ENCODE peak calls at places on chromosomes 13 and 19, in ten cellular contexts. One of them, this sample, is unnamed.

GRCh38 chr19:35718345-35719041 is 690 bp downstream of the KMT2B start:
- DNase-seq in Peyer's patch: peak; percentile 64
- DNase-seq in ovary: peak; percentile 49
- DNase-seq in tibial nerve: no peak
- DNase-seq in upper lobe of left lung: peak; percentile 35
- DNase-seq in sigmoid colon: no peak
- DNase-seq in H1: peak; percentile 62
- DNase-seq in endothelial cell of umbilical vein: peak; percentile 25
- DNase-seq in IMR-90: no peak
- DNase-seq in transverse colon: peak; percentile 49
- DNase-seq in this sample: no peak

GRCh38 chr13:19596960-19597361 is 35.6 kb upstream of the TPTE2 start:
- DNase-seq in Peyer's patch: no peak
- DNase-seq in ovary: no peak
- DNase-seq in tibial nerve: no peak
- DNase-seq in upper lobe of left lung: no peak
- DNase-seq in sigmoid colon: no peak
- DNase-seq in H1: no peak
- DNase-seq in endothelial cell of umbilical vein: no peak
- DNase-seq in IMR-90: peak; percentile 74
- DNase-seq in transverse colon: no peak
- DNase-seq in this sample: no peak

GRCh38 chr19:37845932-37846331 is 60.5 kb downstream of the WDR87 start:
- DNase-seq in Peyer's patch: no peak
- DNase-seq in ovary: no peak
- DNase-seq in tibial nerve: no peak
- DNase-seq in upper lobe of left lung: no peak
- DNase-seq in sigmoid colon: no peak
- DNase-seq in H1: no peak
- DNase-seq in endothelial cell of umbilical vein: no peak
- DNase-seq in IMR-90: peak; percentile 24
- DNase-seq in transverse colon: no peak
- DNase-seq in this sample: no peak

GRCh38 chr13:93736111-93736510 is 509.5 kb downstream of the GPC6 start:
- DNase-seq in Peyer's patch: no peak
- DNase-seq in ovary: no peak
- DNase-seq in tibial nerve: no peak
- DNase-seq in upper lobe of left lung: no peak
- DNase-seq in sigmoid colon: no peak
- DNase-seq in H1: no peak
- DNase-seq in endothelial cell of umbilical vein: no peak
- DNase-seq in IMR-90: peak; percentile 82
- DNase-seq in transverse colon: no peak
- DNase-seq in this sample: no peak

GRCh38 chr19:13115936-13116281 is 631 bp downstream of the TRMT1 start:
- DNase-seq in Peyer's patch: no peak
- DNase-seq in ovary: no peak
- DNase-seq in tibial nerve: no peak
- DNase-seq in upper lobe of left lung: no peak
- DNase-seq in sigmoid colon: no peak
- DNase-seq in H1: no peak
- DNase-seq in endothelial cell of umbilical vein: no peak
- DNase-seq in IMR-90: no peak
- DNase-seq in transverse colon: no peak
- DNase-seq in this sample: no peak

GRCh38 chr19:1469936-1470863 is 8.8 kb downstream of the C19orf25 start:
- DNase-seq in Peyer's patch: no peak
- DNase-seq in ovary: peak; percentile 55
- DNase-seq in tibial nerve: no peak
- DNase-seq in upper lobe of left lung: no peak
- DNase-seq in sigmoid colon: no peak
- DNase-seq in H1: peak; percentile 78
- DNase-seq in endothelial cell of umbilical vein: no peak
- DNase-seq in IMR-90: no peak
- DNase-seq in transverse colon: peak; percentile 67
- DNase-seq in this sample: peak; percentile 43

GRCh38 chr13:68727788-68728187 is 1379.8 kb upstream of the ATXN8OS start:
- DNase-seq in Peyer's patch: no peak
- DNase-seq in ovary: no peak
- DNase-seq in tibial nerve: no peak
- DNase-seq in upper lobe of left lung: no peak
- DNase-seq in sigmoid colon: no peak
- DNase-seq in H1: no peak
- DNase-seq in endothelial cell of umbilical vein: no peak
- DNase-seq in IMR-90: no peak
- DNase-seq in transverse colon: no peak
- DNase-seq in this sample: no peak

GRCh38 chr19:47111081-47111589 is 2.4 kb downstream of the ZC3H4 start:
- DNase-seq in Peyer's patch: peak; percentile 73
- DNase-seq in ovary: peak; percentile 41
- DNase-seq in tibial nerve: no peak
- DNase-seq in upper lobe of left lung: peak; percentile 44
- DNase-seq in sigmoid colon: peak; percentile 71
- DNase-seq in H1: no peak
- DNase-seq in endothelial cell of umbilical vein: peak; percentile 21
- DNase-seq in IMR-90: no peak
- DNase-seq in transverse colon: peak; percentile 41
- DNase-seq in this sample: no peak

GRCh38 chr19:6048348-6048747 is 62.0 kb downstream of the RFX2 start:
- DNase-seq in Peyer's patch: no peak
- DNase-seq in ovary: no peak
- DNase-seq in tibial nerve: no peak
- DNase-seq in upper lobe of left lung: no peak
- DNase-seq in sigmoid colon: no peak
- DNase-seq in H1: no peak
- DNase-seq in endothelial cell of umbilical vein: no peak
- DNase-seq in IMR-90: no peak
- DNase-seq in transverse colon: no peak
- DNase-seq in this sample: no peak

GRCh38 chr13:97549201-97549600 is 115.2 kb downstream of the RAP2A start:
- DNase-seq in Peyer's patch: no peak
- DNase-seq in ovary: no peak
- DNase-seq in tibial nerve: no peak
- DNase-seq in upper lobe of left lung: no peak
- DNase-seq in sigmoid colon: no peak
- DNase-seq in H1: no peak
- DNase-seq in endothelial cell of umbilical vein: no peak
- DNase-seq in IMR-90: no peak
- DNase-seq in transverse colon: no peak
- DNase-seq in this sample: no peak

GRCh38 chr19:41409288-41409687 is 11.7 kb downstream of the BCKDHA start:
- DNase-seq in Peyer's patch: no peak
- DNase-seq in ovary: no peak
- DNase-seq in tibial nerve: no peak
- DNase-seq in upper lobe of left lung: peak; percentile 84
- DNase-seq in sigmoid colon: no peak
- DNase-seq in H1: no peak
- DNase-seq in endothelial cell of umbilical vein: peak; percentile 15
- DNase-seq in IMR-90: peak; percentile 40
- DNase-seq in transverse colon: no peak
- DNase-seq in this sample: peak; percentile 65

GRCh38 chr13:110713642-110713952 is at the start of gene ING1:
- DNase-seq in Peyer's patch: no peak
- DNase-seq in ovary: no peak
- DNase-seq in tibial nerve: no peak
- DNase-seq in upper lobe of left lung: no peak
- DNase-seq in sigmoid colon: no peak
- DNase-seq in H1: no peak
- DNase-seq in endothelial cell of umbilical vein: no peak
- DNase-seq in IMR-90: no peak
- DNase-seq in transverse colon: no peak
- DNase-seq in this sample: no peak

GRCh38 chr19:16946951-16947940 is 58.4 kb downstream of the F2RL3 start:
- DNase-seq in Peyer's patch: no peak
- DNase-seq in ovary: no peak
- DNase-seq in tibial nerve: no peak
- DNase-seq in upper lobe of left lung: peak; percentile 12
- DNase-seq in sigmoid colon: no peak
- DNase-seq in H1: no peak
- DNase-seq in endothelial cell of umbilical vein: no peak
- DNase-seq in IMR-90: no peak
- DNase-seq in transverse colon: no peak
- DNase-seq in this sample: no peak

DNA sequence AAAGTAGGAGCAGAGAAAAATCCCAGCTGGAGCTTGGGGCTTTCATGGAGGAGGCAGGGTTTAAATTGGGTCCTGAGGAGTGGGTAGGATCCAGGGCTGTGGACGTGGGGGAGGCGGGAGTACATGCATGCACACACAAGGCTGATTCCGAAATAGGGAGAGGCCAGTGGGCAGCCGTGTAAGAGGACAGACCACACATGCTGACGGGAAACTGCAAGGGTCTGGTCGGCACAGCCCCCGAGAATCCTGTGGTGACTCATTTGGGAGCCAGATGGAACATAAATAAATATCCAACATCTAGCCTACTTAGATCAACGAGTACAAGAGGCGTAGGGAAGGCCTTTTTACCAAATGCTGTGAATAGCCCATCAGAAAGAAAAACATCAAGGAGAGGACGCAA is 216.3 kb upstream of the ZNF507 start:
- DNase-seq in Peyer's patch: no peak
- DNase-seq in ovary: peak; percentile 41
- DNase-seq in tibial nerve: no peak
- DNase-seq in upper lobe of left lung: no peak
- DNase-seq in sigmoid colon: no peak
- DNase-seq in H1: no peak
- DNase-seq in endothelial cell of umbilical vein: no peak
- DNase-seq in IMR-90: no peak
- DNase-seq in transverse colon: no peak
- DNase-seq in this sample: no peak
- TF ChIP-seq CTCF in Peyer's patch: no peak
- TF ChIP-seq CTCF in ovary: no peak
- TF ChIP-seq CTCF in tibial nerve: no peak
- TF ChIP-seq CTCF in upper lobe of left lung: no peak
- TF ChIP-seq CTCF in sigmoid colon: no peak
- TF ChIP-seq CTCF in H1: no peak
- TF ChIP-seq CTCF in endothelial cell of umbilical vein: no peak
- TF ChIP-seq CTCF in IMR-90: no peak
- TF ChIP-seq CTCF in transverse colon: no peak
- TF ChIP-seq CTCF in this sample: no peak

DNA sequence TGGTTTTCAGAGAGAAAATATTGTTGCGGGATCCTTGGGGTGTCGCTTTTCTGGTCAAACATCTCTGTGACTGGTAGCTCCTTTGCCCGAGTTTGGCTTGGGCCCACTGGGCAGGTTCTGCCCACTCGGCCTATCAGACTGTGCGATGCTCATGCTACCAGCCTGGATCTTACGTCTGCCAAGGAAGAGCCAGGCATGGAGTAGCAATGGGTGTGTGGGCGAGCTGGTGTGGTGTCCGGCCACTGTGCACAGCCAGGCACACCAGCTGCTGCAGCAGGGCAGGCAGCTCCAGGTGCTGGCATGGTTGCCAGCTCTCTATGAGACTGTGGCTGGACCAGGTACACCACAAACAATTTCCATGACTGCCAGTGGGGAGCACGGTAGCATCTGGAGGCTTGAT is 1351.8 kb upstream of the PCDH20 start:
- DNase-seq in Peyer's patch: no peak
- DNase-seq in ovary: no peak
- DNase-seq in tibial nerve: no peak
- DNase-seq in upper lobe of left lung: no peak
- DNase-seq in sigmoid colon: no peak
- DNase-seq in H1: no peak
- DNase-seq in endothelial cell of umbilical vein: no peak
- DNase-seq in IMR-90: no peak
- DNase-seq in transverse colon: no peak
- DNase-seq in this sample: no peak
- H3K36me3 ChIP-seq in Peyer's patch: no peaks in the 10 kb centered on the region
- H3K36me3 ChIP-seq in ovary: no peaks in the 10 kb centered on the region
- H3K36me3 ChIP-seq in tibial nerve: no peaks in the 10 kb centered on the region
- H3K36me3 ChIP-seq in upper lobe of left lung: no peaks in the 10 kb centered on the region
- H3K36me3 ChIP-seq in sigmoid colon: no peaks in the 10 kb centered on the region
- H3K36me3 ChIP-seq in H1: no peaks in the 10 kb centered on the region
- H3K36me3 ChIP-seq in endothelial cell of umbilical vein: no peaks in the 10 kb centered on the region
- H3K36me3 ChIP-seq in IMR-90: no peaks in the 10 kb centered on the region
- H3K36me3 ChIP-seq in transverse colon: no peaks in the 10 kb centered on the region
- H3K36me3 ChIP-seq in this sample: no peaks in the 10 kb centered on the region

DNA sequence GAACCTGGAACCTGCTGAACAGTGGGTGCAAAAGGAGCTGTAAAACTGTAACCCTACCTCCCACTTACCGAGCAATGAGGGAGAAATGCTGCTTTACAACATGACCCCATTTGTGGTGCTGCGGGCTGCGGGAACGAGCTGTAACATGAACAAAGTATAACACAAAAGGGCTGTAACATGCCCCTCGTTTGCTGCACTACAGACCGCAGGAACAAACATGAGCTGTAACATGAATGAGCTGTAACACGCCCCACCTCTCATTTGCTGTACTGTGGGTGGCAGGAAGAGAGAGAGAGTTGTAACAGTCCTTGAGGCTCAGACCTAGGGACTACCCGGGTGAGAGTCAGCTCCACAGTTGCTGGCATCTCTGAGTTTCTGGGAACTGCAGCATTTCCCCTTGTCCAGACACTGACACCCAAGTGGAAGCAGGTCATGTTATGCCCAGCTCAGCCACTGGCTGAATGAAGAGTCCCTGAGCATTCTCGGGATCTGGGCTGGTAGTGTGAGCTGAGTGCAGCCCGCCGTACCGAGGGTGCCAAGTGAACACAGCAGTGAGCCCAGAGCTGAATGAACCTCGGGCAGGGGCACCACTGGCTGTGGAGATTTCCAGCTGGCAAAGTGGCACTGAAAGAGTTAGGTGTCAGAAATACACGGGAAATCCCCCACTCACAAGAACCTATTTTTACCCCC is 1385.3 kb upstream of the SPRY2 start:
- DNase-seq in Peyer's patch: no peak
- DNase-seq in ovary: no peak
- DNase-seq in tibial nerve: no peak
- DNase-seq in upper lobe of left lung: no peak
- DNase-seq in sigmoid colon: no peak
- DNase-seq in H1: no peak
- DNase-seq in endothelial cell of umbilical vein: no peak
- DNase-seq in IMR-90: no peak
- DNase-seq in transverse colon: no peak
- DNase-seq in this sample: no peak
- TF ChIP-seq POLR2A in Peyer's patch: no peak
- TF ChIP-seq POLR2A in ovary: no peak
- TF ChIP-seq POLR2A in tibial nerve: no peak
- TF ChIP-seq POLR2A in upper lobe of left lung: no peak
- TF ChIP-seq POLR2A in sigmoid colon: no peak
- TF ChIP-seq POLR2A in H1: no peak
- TF ChIP-seq POLR2A in endothelial cell of umbilical vein: no peak
- TF ChIP-seq POLR2A in IMR-90: no peak
- TF ChIP-seq POLR2A in transverse colon: no peak
- TF ChIP-seq POLR2A in this sample: no peak

DNA sequence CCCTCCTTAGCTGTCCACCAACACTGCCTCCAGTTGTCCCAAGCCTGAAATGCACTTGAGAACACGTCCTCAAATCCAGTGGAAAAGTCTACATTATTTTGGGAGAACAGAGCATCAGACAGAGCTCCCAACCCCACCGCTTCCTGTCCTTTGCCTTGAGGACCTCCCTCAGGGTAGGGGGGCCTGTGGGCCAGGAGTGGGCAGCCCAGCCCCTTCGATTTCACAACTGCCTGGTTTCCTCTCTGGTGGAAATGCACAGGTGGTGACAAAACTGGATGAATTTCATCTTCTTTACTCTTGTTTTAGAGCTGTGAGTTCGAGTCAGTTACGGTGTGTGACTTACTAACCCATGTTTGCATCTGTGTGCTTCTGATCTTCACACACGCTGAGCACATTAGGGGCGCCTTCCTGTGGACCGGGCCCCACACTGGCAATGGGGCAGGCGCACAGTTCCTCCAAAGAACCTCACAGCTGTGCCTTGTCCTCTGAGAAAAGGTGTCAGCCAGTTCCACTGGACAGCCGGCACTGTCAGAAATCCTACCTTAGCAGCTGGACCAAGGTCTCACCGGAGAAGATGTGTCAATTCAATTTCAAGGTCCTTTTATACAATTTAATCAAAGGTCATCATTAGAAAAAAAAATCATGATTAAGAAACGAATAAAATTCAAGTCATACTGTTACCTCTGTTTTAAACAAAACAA is 80.2 kb downstream of the IRS2 start:
- DNase-seq in Peyer's patch: no peak
- DNase-seq in ovary: no peak
- DNase-seq in tibial nerve: no peak
- DNase-seq in upper lobe of left lung: no peak
- DNase-seq in sigmoid colon: no peak
- DNase-seq in H1: no peak
- DNase-seq in endothelial cell of umbilical vein: no peak
- DNase-seq in IMR-90: no peak
- DNase-seq in transverse colon: no peak
- DNase-seq in this sample: no peak
- TF ChIP-seq CTCF in Peyer's patch: no peak
- TF ChIP-seq CTCF in ovary: no peak
- TF ChIP-seq CTCF in tibial nerve: no peak
- TF ChIP-seq CTCF in upper lobe of left lung: no peak
- TF ChIP-seq CTCF in sigmoid colon: no peak
- TF ChIP-seq CTCF in H1: no peak
- TF ChIP-seq CTCF in endothelial cell of umbilical vein: no peak
- TF ChIP-seq CTCF in IMR-90: no peak
- TF ChIP-seq CTCF in transverse colon: no peak
- TF ChIP-seq CTCF in this sample: no peak